ENCODE peak calls at places on chromosomes 5 and 9, in ten cellular contexts. R, C, V, M, S, A, X, U, F and Y are unnamed samples. For H3K27me3, the result is how much of the 10 kb centered on the place peaks cover.

GRCh38 chr5:89071101-89071940 is 188.3 kb upstream of the MEF2C start:
- DNase-seq in A (peak), C (no peak), M (no peak), X (no peak), V (no peak), F (no peak), U (no peak), S (no peak), R (no peak), Y (no peak)

GRCh38 chr9:135951889-135952663 is 9.1 kb downstream of the UBAC1 start:
- DNase-seq in A (peak), V (no peak), C (no peak), S (no peak), M (no peak), U (no peak), X (no peak), R (peak), F (no peak), Y (no peak)

GRCh38 chr9:98442114-98442513 is 186.7 kb upstream of the TBC1D2 start:
- DNase-seq in C (peak), R (no peak), A (no peak), X (no peak), U (no peak), F (no peak), S (no peak), V (no peak), M (no peak), Y (no peak)

GRCh38 chr5:176647870-176648466 is 684 bp downstream of the TSPAN17 start:
- DNase-seq in R (peak), F (peak), C (no peak), V (peak), U (peak), X (peak), M (peak), S (peak), A (no peak), Y (peak)

GRCh38 chr9:2093920-2094597 is 78.9 kb downstream of the SMARCA2 start:
- DNase-seq in R (no peak), C (peak), F (no peak), M (peak), S (no peak), V (no peak), A (peak), X (peak), U (no peak), Y (no peak)

GRCh38 chr5:68303038-68303738 is 87.6 kb downstream of the PIK3R1 start:
- DNase-seq in A (peak), R (no peak), V (no peak), X (no peak), C (no peak), F (no peak), M (no peak), U (no peak), S (no peak), Y (no peak)

GRCh38 chr5:33608476-33609026 is 167.8 kb downstream of the TARS1 start:
- DNase-seq in V (no peak), S (no peak), C (no peak), X (no peak), U (no peak), F (no peak), M (no peak), A (peak), R (no peak), Y (no peak)

GRCh38 chr5:11062379-11062778 is 301.3 kb upstream of the DAP start:
- DNase-seq in R (no peak), S (no peak), A (peak), F (no peak), X (no peak), M (no peak), U (no peak), C (no peak), V (no peak), Y (no peak)

GRCh38 chr9:132645306-132645705 is 24.5 kb downstream of the DDX31 start:
- DNase-seq in R (no peak), X (no peak), A (no peak), C (no peak), F (no peak), S (no peak), U (no peak), V (no peak), M (no peak), Y (no peak)

GRCh38 chr5:62041364-62041763 is 264.6 kb upstream of the KIF2A start:
- DNase-seq in F (no peak), U (no peak), V (no peak), X (no peak), A (no peak), S (no peak), M (no peak), C (no peak), R (no peak), Y (no peak)

GRCh38 chr5:138748630-138749081 is 4.6 kb upstream of the CTNNA1 start:
- DNase-seq in U (peak), M (no peak), R (peak), S (no peak), C (no peak), V (no peak), X (no peak), A (peak), F (no peak), Y (no peak)

GRCh38 chr9:132670359-132670815 is at the start of gene GTF3C4:
- DNase-seq in A (no peak), V (peak), X (peak), M (peak), F (peak), U (peak), S (peak), R (peak), C (no peak), Y (peak)

GRCh38 chr9:110156902-110157301 is 51.1 kb downstream of the C9orf152 start:
- DNase-seq in X (no peak), S (no peak), A (peak), M (no peak), V (no peak), R (no peak), C (no peak), F (no peak), U (no peak), Y (no peak)

GRCh38 chr9:16509946-16510504 is 360.4 kb downstream of the BNC2 start:
- DNase-seq in F (no peak), U (no peak), V (no peak), C (no peak), R (no peak), X (no peak), A (peak), S (no peak), M (no peak), Y (no peak)

DNA sequence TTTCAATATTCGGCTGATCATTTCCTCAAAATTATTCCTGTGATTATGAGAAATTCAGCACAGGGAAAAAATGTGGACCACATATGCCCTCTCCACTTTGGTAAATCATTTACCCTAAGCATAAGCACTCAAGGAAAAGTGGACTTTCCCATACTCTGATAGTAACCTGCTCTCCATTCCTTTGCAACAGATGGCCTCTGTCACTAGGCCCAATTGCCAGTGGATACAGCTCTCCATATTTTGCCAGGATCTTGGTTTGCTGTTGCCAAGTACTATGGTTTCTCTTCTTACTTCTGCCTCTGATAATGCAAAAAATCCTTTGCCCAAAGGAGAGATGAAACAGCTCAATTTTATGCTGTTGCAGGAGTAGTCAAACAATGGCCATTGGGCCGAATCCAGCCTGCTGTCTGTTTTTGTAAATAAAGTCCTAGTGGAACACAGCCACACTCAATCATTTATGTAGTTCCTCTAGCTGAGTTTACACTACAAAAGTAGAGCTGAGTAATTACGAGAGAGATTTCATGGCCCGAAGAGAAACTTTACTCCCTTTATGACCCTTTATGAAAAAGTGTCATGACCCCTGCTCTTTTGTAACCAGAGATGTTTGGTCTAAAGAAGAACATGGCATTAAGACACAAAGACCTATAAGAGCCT is 92.5 kb downstream of the HTR4 start:
- DNase-seq in M (no peak), R (no peak), S (no peak), A (no peak), C (no peak), U (no peak), V (peak), X (no peak), F (no peak), Y (no peak)
- H3K27ac ChIP-seq in M (no peak), R (no peak), S (no peak), A (no peak), C (no peak), U (no peak), V (peak), X (no peak), F (no peak), Y (no peak)

GRCh38 chr5:134738963-134739661 is 764 bp downstream of the CAMLG start:
- DNase-seq in U (no peak), C (peak), M (peak), S (no peak), V (peak), A (peak), F (no peak), R (no peak), X (no peak), Y (peak)

GRCh38 chr5:134736173-134736812 is 2.1 kb upstream of the CAMLG start:
- DNase-seq in U (no peak), R (no peak), S (no peak), F (no peak), M (no peak), X (no peak), C (no peak), V (no peak), A (no peak), Y (no peak)

GRCh38 chr5:134738133-134738962 is at the start of gene CAMLG:
- DNase-seq in M (peak), R (peak), X (peak), S (peak), F (peak), A (peak), V (peak), C (peak), U (peak), Y (peak)

GRCh38 chr5:134741052-134741451 is 2.7 kb downstream of the CAMLG start:
- DNase-seq in X (no peak), V (no peak), M (peak), C (no peak), S (no peak), R (no peak), A (no peak), U (no peak), F (no peak), Y (no peak)

DNA sequence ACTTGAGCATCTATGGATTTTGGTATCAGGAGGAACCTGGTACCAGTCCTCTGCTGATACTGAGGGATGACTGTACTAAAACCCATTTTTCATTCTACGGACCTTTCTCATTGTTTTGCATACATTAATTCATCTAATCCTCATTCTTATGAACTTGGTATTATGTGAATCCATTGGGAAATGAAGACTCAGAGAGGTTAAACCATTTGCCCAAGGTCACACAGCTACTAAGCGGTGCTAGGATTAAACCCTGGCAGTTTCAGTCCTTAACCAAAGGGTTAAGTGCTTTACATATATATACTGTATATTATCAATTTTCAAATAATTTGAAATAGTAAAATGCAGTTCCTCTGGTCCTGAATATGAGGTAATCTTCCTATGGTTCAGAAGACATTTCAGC is 3.8 kb downstream of the CAMLG start:
- DNase-seq in S (no peak), C (no peak), A (no peak), X (no peak), M (no peak), F (no peak), V (no peak), R (no peak), U (no peak), Y (no peak)
- TF ChIP-seq CTCF in S (no peak), C (no peak), A (no peak), X (no peak), M (no peak), F (no peak), V (no peak), R (no peak), U (no peak), Y (no peak)

DNA sequence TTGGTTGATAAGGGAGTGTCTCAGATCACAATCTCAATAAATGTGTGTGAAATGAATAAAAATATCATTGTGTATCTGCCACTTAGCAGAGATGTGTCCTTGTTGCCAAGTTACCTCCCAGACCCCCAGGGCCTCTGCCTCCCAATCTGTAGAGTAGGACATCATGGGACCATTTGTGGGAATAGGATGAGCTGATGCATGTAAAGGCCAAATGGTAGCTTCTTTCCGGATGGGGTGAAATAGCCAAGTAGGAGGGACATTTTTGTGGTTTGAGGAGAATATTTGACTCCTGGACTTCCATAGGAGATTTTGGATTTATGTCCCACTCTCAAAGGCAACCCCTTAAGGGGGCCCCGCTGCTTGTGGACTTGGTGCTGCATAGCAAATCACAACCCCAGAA is 82.6 kb upstream of the HRH2 start:
- DNase-seq in M (no peak), C (no peak), X (no peak), U (no peak), F (peak), V (no peak), A (no peak), R (no peak), S (no peak), Y (no peak)
- H3K27me3 ChIP-seq in M (under half), C (under half), X (under half), U (under half), F (under half), V (under half), A (under half), R (under half), S (under half), Y (under half)

DNA sequence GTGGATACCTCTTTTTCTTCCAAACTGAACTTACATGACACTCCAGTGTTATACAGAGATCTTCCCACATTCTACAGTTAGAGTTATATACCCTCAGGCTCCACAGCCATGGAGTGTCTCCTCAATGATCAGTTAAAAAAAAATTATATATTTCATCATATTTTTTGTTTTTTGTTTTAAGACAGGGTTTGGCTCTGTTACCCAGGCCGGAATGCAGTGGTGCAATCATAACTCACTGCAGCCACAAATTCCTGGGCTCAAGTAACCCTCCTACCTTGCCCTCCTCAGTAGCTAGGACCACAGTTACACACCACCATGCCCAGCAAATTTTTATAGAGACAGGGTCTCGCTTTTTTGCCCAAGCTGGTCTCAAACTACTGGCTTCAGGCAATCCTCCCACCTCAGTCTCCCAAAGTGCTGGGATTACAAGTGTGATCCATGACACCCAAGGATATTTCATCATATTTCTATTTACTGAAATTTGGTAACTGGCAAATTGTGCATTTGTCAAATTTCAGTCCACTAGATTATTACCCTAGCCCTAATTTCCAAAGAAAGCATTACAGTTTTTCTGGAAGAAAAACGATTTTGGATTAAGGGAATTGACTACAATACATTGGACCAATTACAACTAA is 18.1 kb upstream of the SCAI start:
- DNase-seq in M (no peak), S (no peak), X (no peak), C (no peak), R (no peak), V (no peak), U (peak), A (peak), F (no peak), Y (no peak)
- H3K27ac ChIP-seq in M (peak), S (no peak), X (peak), C (no peak), R (peak), V (no peak), U (peak), A (no peak), F (peak), Y (peak)

DNA sequence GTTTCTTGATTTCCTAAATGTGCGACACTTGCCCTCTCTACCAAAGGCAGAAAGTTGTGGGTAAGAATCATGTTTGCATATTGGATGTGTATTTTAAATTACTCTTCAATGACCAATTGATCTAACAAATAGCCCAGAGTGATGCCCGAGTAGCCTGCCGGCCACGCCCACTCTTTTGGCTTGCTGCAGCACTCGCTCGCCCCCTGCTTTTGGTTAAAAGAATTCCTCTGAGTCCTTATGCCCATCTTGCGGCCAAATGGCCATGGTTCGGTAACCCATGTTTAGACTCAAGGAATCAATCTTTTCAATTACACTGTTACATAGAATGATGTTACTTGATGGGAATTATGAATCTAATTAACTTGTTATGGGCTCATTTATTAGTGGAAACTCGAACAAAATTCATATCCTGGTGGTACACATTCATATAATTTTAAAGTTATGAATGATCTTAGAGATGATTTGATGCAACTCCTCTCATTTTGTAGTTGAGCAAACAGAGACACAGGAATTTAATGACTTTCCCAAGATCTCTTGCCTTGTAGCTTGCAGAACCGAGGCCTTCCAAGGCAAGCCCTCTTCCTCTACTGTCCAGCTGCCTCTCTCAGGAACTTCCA is 36.5 kb downstream of the PPIC start:
- DNase-seq in X (peak), U (peak), S (no peak), M (peak), R (no peak), F (peak), C (peak), A (peak), V (peak), Y (peak)
- TF ChIP-seq CTCF in X (peak), U (peak), S (peak), M (peak), R (no peak), F (peak), C (peak), A (peak), V (peak), Y (peak)

GRCh38 chr9:91946825-91947224 is 3.2 kb downstream of the ROR2 start:
- DNase-seq in C (no peak), U (no peak), M (no peak), S (no peak), A (no peak), R (no peak), X (no peak), V (no peak), F (no peak), Y (no peak)

GRCh38 chr9:91949946-91950664 is at the start of gene ROR2:
- DNase-seq in S (peak), C (peak), R (no peak), M (peak), U (no peak), F (peak), A (peak), X (peak), V (peak), Y (no peak)

GRCh38 chr9:91949293-91949945 is 609 bp downstream of the ROR2 start:
- DNase-seq in U (no peak), M (no peak), X (no peak), R (no peak), S (peak), V (no peak), C (peak), F (no peak), A (no peak), Y (no peak)

GRCh38 chr9:91948061-91948422 is 2.0 kb downstream of the ROR2 start:
- DNase-seq in A (no peak), U (no peak), F (no peak), V (no peak), R (no peak), C (no peak), X (no peak), M (no peak), S (no peak), Y (no peak)

GRCh38 chr9:91948423-91949292 is 1.4 kb downstream of the ROR2 start:
- DNase-seq in A (peak), M (peak), F (peak), V (peak), S (peak), C (peak), U (no peak), X (peak), R (no peak), Y (no peak)
- H3K27me3 ChIP-seq in A (half or more), M (half or more), F (under half), V (under half), S (under half), C (under half), U (half or more), X (half or more), R (half or more), Y (under half)

GRCh38 chr5:135850671-135851070 is 16.2 kb downstream of the SLC25A48 start:
- DNase-seq in S (no peak), R (no peak), C (no peak), U (no peak), M (no peak), A (no peak), F (no peak), V (no peak), X (no peak), Y (no peak)
- H3K27ac ChIP-seq in S (no peak), R (no peak), C (no peak), U (no peak), M (no peak), A (no peak), F (no peak), V (no peak), X (no peak), Y (no peak)